ENCODE peak calls at places on chromosomes 2 and 18, in four cellular contexts. One of them, this sample, is unnamed.

GRCh38 chr2:72630767-72631166 is 195.1 kb downstream of the EXOC6B start:
- DNase-seq in cardiac muscle cell: no peak
- DNase-seq in fibroblast of gingiva: peak
- DNase-seq in ELR: peak
- DNase-seq in this sample: peak

GRCh38 chr18:23307567-23308295 is 145.4 kb upstream of the RIOK3 start:
- DNase-seq in cardiac muscle cell: no peak
- DNase-seq in ELR: peak
- DNase-seq in fibroblast of gingiva: peak
- DNase-seq in this sample: no peak

GRCh38 chr2:238989484-238989883 is 141.6 kb downstream of the TWIST2 start:
- DNase-seq in ELR: no peak
- DNase-seq in cardiac muscle cell: no peak
- DNase-seq in fibroblast of gingiva: no peak
- DNase-seq in this sample: no peak

GRCh38 chr2:7753777-7754176 is 836.6 kb downstream of the RNF144A start:
- DNase-seq in fibroblast of gingiva: no peak
- DNase-seq in cardiac muscle cell: no peak
- DNase-seq in ELR: no peak
- DNase-seq in this sample: no peak

GRCh38 chr18:25289040-25289631 is 62.8 kb downstream of the ZNF521 start:
- DNase-seq in ELR: peak
- DNase-seq in fibroblast of gingiva: peak
- DNase-seq in cardiac muscle cell: no peak
- DNase-seq in this sample: no peak

GRCh38 chr18:55199291-55199963 is 240.2 kb upstream of the CCDC68 start:
- DNase-seq in ELR: no peak
- DNase-seq in fibroblast of gingiva: peak
- DNase-seq in cardiac muscle cell: no peak
- DNase-seq in this sample: no peak

GRCh38 chr18:13455470-13455869 is 236.9 kb downstream of the LDLRAD4 start:
- DNase-seq in ELR: no peak
- DNase-seq in fibroblast of gingiva: no peak
- DNase-seq in cardiac muscle cell: no peak
- DNase-seq in this sample: no peak

GRCh38 chr2:212957184-212957583 is 194.2 kb downstream of the IKZF2 start:
- DNase-seq in cardiac muscle cell: no peak
- DNase-seq in fibroblast of gingiva: no peak
- DNase-seq in ELR: no peak
- DNase-seq in this sample: no peak

GRCh38 chr2:174914894-174915760 is 90.1 kb downstream of the CHN1 start:
- DNase-seq in ELR: no peak
- DNase-seq in cardiac muscle cell: peak
- DNase-seq in fibroblast of gingiva: peak
- DNase-seq in this sample: no peak

GRCh38 chr2:54772110-54772509 is 48.6 kb downstream of the EML6 start:
- DNase-seq in cardiac muscle cell: no peak
- DNase-seq in ELR: peak
- DNase-seq in fibroblast of gingiva: peak
- DNase-seq in this sample: peak

GRCh38 chr2:3960106-3960505 is 256.7 kb downstream of the DCDC2C start:
- DNase-seq in ELR: no peak
- DNase-seq in fibroblast of gingiva: no peak
- DNase-seq in cardiac muscle cell: no peak
- DNase-seq in this sample: no peak

GRCh38 chr18:54090856-54091255 is 133.6 kb downstream of the MBD2 start:
- DNase-seq in fibroblast of gingiva: no peak
- DNase-seq in cardiac muscle cell: no peak
- DNase-seq in ELR: no peak
- DNase-seq in this sample: no peak

GRCh38 chr2:234003972-234004617 is 46.4 kb upstream of the SPP2 start:
- DNase-seq in ELR: peak
- DNase-seq in fibroblast of gingiva: peak
- DNase-seq in cardiac muscle cell: no peak
- DNase-seq in this sample: peak

GRCh38 chr2:240962371-240963064 is 35.9 kb upstream of the SNED1 start:
- DNase-seq in ELR: no peak
- DNase-seq in fibroblast of gingiva: peak
- DNase-seq in cardiac muscle cell: no peak
- DNase-seq in this sample: no peak

GRCh38 chr2:69026638-69027037 is 13.7 kb downstream of the ANTXR1 start:
- DNase-seq in ELR: no peak
- DNase-seq in fibroblast of gingiva: no peak
- DNase-seq in cardiac muscle cell: no peak
- DNase-seq in this sample: no peak